ENCODE peak calls at places on chromosomes 13 and 19, in six cellular contexts. One of them, this sample, is unnamed.

GRCh38 chr19:7917292-7918061 is 2.7 kb upstream of the SNAPC2 start:
- DNase-seq in PC-3: peak; percentile 75
- DNase-seq in AG10803: peak; percentile 59
- DNase-seq in neural progenitor cell: peak; percentile 86
- DNase-seq in MCF 10A: no peak
- DNase-seq in kidney: peak; percentile 83
- DNase-seq in this sample: peak; percentile 82

GRCh38 chr13:43877788-43878187 is 1.8 kb downstream of the CCDC122 start:
- DNase-seq in kidney: no peak
- DNase-seq in PC-3: no peak
- DNase-seq in neural progenitor cell: no peak
- DNase-seq in MCF 10A: no peak
- DNase-seq in AG10803: peak; percentile 54
- DNase-seq in this sample: no peak

GRCh38 chr19:32976223-32976805 is 4.3 kb downstream of the FAAP24 start:
- DNase-seq in AG10803: peak; percentile 55
- DNase-seq in kidney: no peak
- DNase-seq in PC-3: peak; percentile 73
- DNase-seq in neural progenitor cell: peak; percentile 43
- DNase-seq in MCF 10A: peak; percentile 74
- DNase-seq in this sample: peak; percentile 78

GRCh38 chr13:113209336-113209879 is at the start of gene CUL4A:
- DNase-seq in kidney: peak; percentile 93
- DNase-seq in neural progenitor cell: peak; percentile 95
- DNase-seq in PC-3: peak; percentile 55
- DNase-seq in MCF 10A: peak; percentile 72
- DNase-seq in AG10803: peak; percentile 73
- DNase-seq in this sample: peak; percentile 88

GRCh38 chr19:48329167-48329891 is 4.0 kb downstream of the EMP3 start:
- DNase-seq in PC-3: peak; percentile 34
- DNase-seq in neural progenitor cell: no peak
- DNase-seq in AG10803: peak; percentile 38
- DNase-seq in MCF 10A: peak; percentile 62
- DNase-seq in kidney: no peak
- DNase-seq in this sample: no peak

GRCh38 chr13:92259523-92259922 is 861.1 kb downstream of the GPC5 start:
- DNase-seq in AG10803: no peak
- DNase-seq in PC-3: no peak
- DNase-seq in kidney: no peak
- DNase-seq in MCF 10A: peak; percentile 13
- DNase-seq in neural progenitor cell: no peak
- DNase-seq in this sample: no peak

GRCh38 chr13:47831265-47831664 is 169.8 kb downstream of the SUCLA2 start:
- DNase-seq in AG10803: peak; percentile 55
- DNase-seq in neural progenitor cell: no peak
- DNase-seq in kidney: no peak
- DNase-seq in PC-3: no peak
- DNase-seq in MCF 10A: peak; percentile 59
- DNase-seq in this sample: no peak

GRCh38 chr19:51799998-51800848 is 5.3 kb downstream of the FPR3 start:
- DNase-seq in kidney: peak; percentile 62
- DNase-seq in PC-3: no peak
- DNase-seq in MCF 10A: no peak
- DNase-seq in neural progenitor cell: no peak
- DNase-seq in AG10803: no peak
- DNase-seq in this sample: no peak

GRCh38 chr13:73849292-73849691 is 284.9 kb downstream of the KLF12 start:
- DNase-seq in AG10803: peak; percentile 59
- DNase-seq in MCF 10A: peak; percentile 34
- DNase-seq in kidney: no peak
- DNase-seq in PC-3: peak; percentile 33
- DNase-seq in neural progenitor cell: peak; percentile 64
- DNase-seq in this sample: no peak

GRCh38 chr19:3932931-3933810 is at the start of gene NMRK2:
- DNase-seq in PC-3: no peak
- DNase-seq in MCF 10A: no peak
- DNase-seq in kidney: no peak
- DNase-seq in neural progenitor cell: peak; percentile 57
- DNase-seq in AG10803: no peak
- DNase-seq in this sample: peak; percentile 34

GRCh38 chr19:39502640-39503417 is 4.1 kb downstream of the DLL3 start:
- DNase-seq in PC-3: no peak
- DNase-seq in neural progenitor cell: peak; percentile 95
- DNase-seq in kidney: peak; percentile 80
- DNase-seq in AG10803: peak; percentile 73
- DNase-seq in MCF 10A: peak; percentile 69
- DNase-seq in this sample: peak; percentile 84

GRCh38 chr13:26914148-26914547 is 153.6 kb upstream of the GPR12 start:
- DNase-seq in PC-3: no peak
- DNase-seq in neural progenitor cell: no peak
- DNase-seq in MCF 10A: no peak
- DNase-seq in kidney: no peak
- DNase-seq in AG10803: no peak
- DNase-seq in this sample: no peak

GRCh38 chr13:24287748-24288287 is 21.6 kb upstream of the C1QTNF9 start:
- DNase-seq in MCF 10A: no peak
- DNase-seq in PC-3: no peak
- DNase-seq in neural progenitor cell: no peak
- DNase-seq in kidney: no peak
- DNase-seq in AG10803: no peak
- DNase-seq in this sample: no peak

GRCh38 chr19:47719047-47719885 is 6.0 kb downstream of the EHD2 start:
- DNase-seq in kidney: peak; percentile 94
- DNase-seq in neural progenitor cell: no peak
- DNase-seq in MCF 10A: peak; percentile 89
- DNase-seq in AG10803: peak; percentile 100
- DNase-seq in PC-3: no peak
- DNase-seq in this sample: peak; percentile 45

GRCh38 chr19:51246153-51246552 is 4.7 kb upstream of the SIGLECL1 start:
- DNase-seq in kidney: no peak
- DNase-seq in PC-3: peak; percentile 46
- DNase-seq in MCF 10A: peak; percentile 4
- DNase-seq in neural progenitor cell: no peak
- DNase-seq in AG10803: peak; percentile 1
- DNase-seq in this sample: no peak

GRCh38 chr13:28805193-28805819 is 14.8 kb upstream of the MTUS2 start:
- DNase-seq in kidney: no peak
- DNase-seq in MCF 10A: peak; percentile 36
- DNase-seq in neural progenitor cell: peak; percentile 52
- DNase-seq in PC-3: peak; percentile 41
- DNase-seq in AG10803: no peak
- DNase-seq in this sample: peak; percentile 62
- TF ChIP-seq CTCF in kidney: no peak
- TF ChIP-seq CTCF in MCF 10A: peak; percentile 17
- TF ChIP-seq CTCF in neural progenitor cell: peak; percentile 67
- TF ChIP-seq CTCF in PC-3: peak; percentile 62
- TF ChIP-seq CTCF in AG10803: peak; percentile 37
- TF ChIP-seq CTCF in this sample: peak; percentile 44

GRCh38 chr13:99778500-99778899 is 193.1 kb downstream of the ZIC5 start:
- DNase-seq in PC-3: no peak
- DNase-seq in kidney: no peak
- DNase-seq in AG10803: no peak
- DNase-seq in neural progenitor cell: no peak
- DNase-seq in MCF 10A: no peak
- DNase-seq in this sample: no peak

GRCh38 chr13:99768986-99769385 is 202.6 kb downstream of the ZIC5 start:
- DNase-seq in neural progenitor cell: no peak
- DNase-seq in MCF 10A: no peak
- DNase-seq in PC-3: no peak
- DNase-seq in kidney: no peak
- DNase-seq in AG10803: no peak
- DNase-seq in this sample: no peak

GRCh38 chr13:99777873-99778272 is 193.7 kb downstream of the ZIC5 start:
- DNase-seq in kidney: no peak
- DNase-seq in AG10803: no peak
- DNase-seq in MCF 10A: no peak
- DNase-seq in PC-3: no peak
- DNase-seq in neural progenitor cell: no peak
- DNase-seq in this sample: no peak

GRCh38 chr13:99774644-99775043 is 196.9 kb downstream of the ZIC5 start:
- DNase-seq in PC-3: no peak
- DNase-seq in neural progenitor cell: no peak
- DNase-seq in AG10803: no peak
- DNase-seq in MCF 10A: no peak
- DNase-seq in kidney: no peak
- DNase-seq in this sample: no peak
- TF ChIP-seq CTCF in PC-3: no peak
- TF ChIP-seq CTCF in neural progenitor cell: no peak
- TF ChIP-seq CTCF in AG10803: no peak
- TF ChIP-seq CTCF in MCF 10A: no peak
- TF ChIP-seq CTCF in kidney: no peak
- TF ChIP-seq CTCF in this sample: no peak

DNA sequence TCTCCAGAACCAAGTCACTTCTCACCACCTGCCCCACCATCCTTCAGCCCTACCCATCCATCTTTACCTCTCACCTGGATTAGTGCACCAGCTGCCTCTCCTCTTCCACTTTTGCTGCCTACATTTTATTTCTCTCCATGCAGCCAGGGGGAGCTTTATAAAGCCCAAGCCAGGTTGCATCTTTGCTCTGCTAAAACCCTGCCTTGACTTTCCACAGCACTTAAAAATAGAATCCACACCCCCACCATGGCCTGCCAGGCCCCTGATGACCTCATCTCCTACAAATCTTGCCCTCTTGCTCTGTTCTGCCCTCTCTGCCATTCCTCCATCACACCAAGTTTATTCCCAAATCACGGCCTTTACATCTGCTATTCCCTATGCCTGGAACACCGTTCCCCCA is 1.8 kb downstream of the HOOK2 start:
- DNase-seq in PC-3: peak; percentile 56
- DNase-seq in neural progenitor cell: no peak
- DNase-seq in kidney: no peak
- DNase-seq in MCF 10A: peak; percentile 55
- DNase-seq in AG10803: peak; percentile 71
- DNase-seq in this sample: no peak
- TF ChIP-seq CTCF in PC-3: peak; percentile 63
- TF ChIP-seq CTCF in neural progenitor cell: peak; percentile 22
- TF ChIP-seq CTCF in kidney: no peak
- TF ChIP-seq CTCF in MCF 10A: peak; percentile 33
- TF ChIP-seq CTCF in AG10803: peak; percentile 52
- TF ChIP-seq CTCF in this sample: no peak

GRCh38 chr19:29478578-29479565 is 46.9 kb upstream of the VSTM2B start:
- DNase-seq in AG10803: peak; percentile 8
- DNase-seq in MCF 10A: no peak
- DNase-seq in neural progenitor cell: peak; percentile 85
- DNase-seq in PC-3: no peak
- DNase-seq in kidney: no peak
- DNase-seq in this sample: peak; percentile 69
- TF ChIP-seq CTCF in AG10803: peak; percentile 46
- TF ChIP-seq CTCF in MCF 10A: no peak
- TF ChIP-seq CTCF in neural progenitor cell: peak; percentile 85
- TF ChIP-seq CTCF in PC-3: peak; percentile 35
- TF ChIP-seq CTCF in kidney: no peak
- TF ChIP-seq CTCF in this sample: peak; percentile 68

GRCh38 chr19:18856385-18857126 is 24.8 kb downstream of the UPF1 start:
- DNase-seq in PC-3: peak; percentile 30
- DNase-seq in neural progenitor cell: peak; percentile 58
- DNase-seq in AG10803: peak; percentile 47
- DNase-seq in MCF 10A: peak; percentile 58
- DNase-seq in kidney: no peak
- DNase-seq in this sample: no peak
- TF ChIP-seq CTCF in PC-3: peak; percentile 54
- TF ChIP-seq CTCF in neural progenitor cell: peak; percentile 46
- TF ChIP-seq CTCF in AG10803: peak; percentile 56
- TF ChIP-seq CTCF in MCF 10A: peak; percentile 27
- TF ChIP-seq CTCF in kidney: peak; percentile 47
- TF ChIP-seq CTCF in this sample: peak; percentile 24

GRCh38 chr19:2360876-2361232 is 789 bp downstream of the TMPRSS9 start:
- DNase-seq in MCF 10A: no peak
- DNase-seq in PC-3: no peak
- DNase-seq in kidney: no peak
- DNase-seq in neural progenitor cell: no peak
- DNase-seq in AG10803: no peak
- DNase-seq in this sample: no peak
- TF ChIP-seq CTCF in MCF 10A: no peak
- TF ChIP-seq CTCF in PC-3: no peak
- TF ChIP-seq CTCF in kidney: no peak
- TF ChIP-seq CTCF in neural progenitor cell: no peak
- TF ChIP-seq CTCF in AG10803: no peak
- TF ChIP-seq CTCF in this sample: no peak